ENCODE peak calls at places on chromosomes 3 and 15, in five cellular contexts. V is transverse colon, E is HFFc6, L is PC-3, M is thyroid gland. U is an unnamed sample.

GRCh38 chr3:97823503-97824004 is 1.7 kb downstream of the CRYBG3 start:
- DNase-seq in V (no peak), E (no peak), L (no peak), M (peak), U (no peak)

GRCh38 chr3:49769516-49769915 is 16.8 kb downstream of the IP6K1 start:
- DNase-seq in V (no peak), E (peak), L (peak), M (no peak), U (no peak)

GRCh38 chr3:126543457-126544090 is 15.2 kb downstream of the C3orf22 start:
- DNase-seq in V (peak), E (no peak), L (no peak), M (no peak), U (no peak)

GRCh38 chr3:194051554-194052175 is 84.3 kb upstream of the HES1 start:
- DNase-seq in V (peak), E (no peak), L (no peak), M (no peak), U (no peak)

GRCh38 chr3:52791396-52791795 is 3.2 kb upstream of the ITIH3 start:
- DNase-seq in V (no peak), E (no peak), L (no peak), M (no peak), U (no peak)

GRCh38 chr3:86990171-86990733 is 697 bp downstream of the VGLL3 start:
- DNase-seq in V (no peak), E (peak), L (peak), M (peak), U (no peak)

GRCh38 chr3:62703423-62704167 is 171.6 kb downstream of the CADPS start:
- DNase-seq in V (no peak), E (no peak), L (no peak), M (no peak), U (no peak)

GRCh38 chr15:82532991-82533481 is 7.2 kb downstream of the RPS17 start:
- DNase-seq in V (no peak), E (no peak), L (no peak), M (no peak), U (no peak)

GRCh38 chr3:45095916-45096526 is 50.2 kb downstream of the CDCP1 start:
- DNase-seq in V (no peak), E (no peak), L (no peak), M (peak), U (no peak)

GRCh38 chr3:171329759-171330158 is 130.4 kb downstream of the TNIK start:
- DNase-seq in V (no peak), E (no peak), L (no peak), M (no peak), U (no peak)

GRCh38 chr3:134002326-134002725 is 27.4 kb downstream of the SLCO2A1 start:
- DNase-seq in V (no peak), E (peak), L (no peak), M (no peak), U (peak)

GRCh38 chr3:148030975-148031374 is 621.8 kb downstream of the ZIC1 start:
- DNase-seq in V (no peak), E (no peak), L (no peak), M (no peak), U (no peak)

GRCh38 chr3:45664558-45664957 is 24.6 kb upstream of the SACM1L start:
- DNase-seq in V (peak), E (no peak), L (no peak), M (no peak), U (no peak)

GRCh38 chr3:79016587-79017380 is 751.0 kb downstream of the ROBO1 start:
- DNase-seq in V (no peak), E (no peak), L (peak), M (no peak), U (no peak)

GRCh38 chr15:78131295-78132021 is at the start of gene CIB2:
- DNase-seq in V (peak), E (no peak), L (peak), M (peak), U (peak)

GRCh38 chr3:70606018-70606417 is 293.6 kb upstream of the MDFIC2 start:
- DNase-seq in V (no peak), E (no peak), L (no peak), M (no peak), U (no peak)

GRCh38 chr15:85744636-85745422 is 49.9 kb downstream of the KLHL25 start:
- DNase-seq in V (no peak), E (no peak), L (no peak), M (no peak), U (no peak)

GRCh38 chr3:16060945-16061344 is 113.5 kb upstream of the GALNT15 start:
- DNase-seq in V (no peak), E (peak), L (peak), M (peak), U (peak)

GRCh38 chr3:196948442-196949365 is 6.4 kb upstream of the NCBP2 start:
- DNase-seq in V (no peak), E (no peak), L (no peak), M (no peak), U (no peak)

GRCh38 chr3:147318900-147319299 is 87.4 kb downstream of the ZIC4 start:
- DNase-seq in V (no peak), E (no peak), L (peak), M (no peak), U (no peak)

GRCh38 chr3:52452126-52452525 is 1.7 kb downstream of the TNNC1 start:
- DNase-seq in V (no peak), E (no peak), L (no peak), M (no peak), U (no peak)

GRCh38 chr15:92074161-92074560 is 220.7 kb downstream of the SLCO3A1 start:
- DNase-seq in V (no peak), E (no peak), L (no peak), M (no peak), U (no peak)

GRCh38 chr15:41473418-41473817 is 20.3 kb upstream of the ITPKA start:
- DNase-seq in V (no peak), E (no peak), L (no peak), M (no peak), U (no peak)

GRCh38 chr3:119279101-119279554 is 15.1 kb upstream of the ARHGAP31 start:
- DNase-seq in V (peak), E (no peak), L (no peak), M (no peak), U (no peak)

GRCh38 chr3:196168808-196169391 is 42.3 kb downstream of the ZDHHC19 start:
- DNase-seq in V (no peak), E (no peak), L (no peak), M (peak), U (no peak)

GRCh38 chr15:64146041-64146440 is 5.5 kb upstream of the SNX22 start:
- DNase-seq in V (no peak), E (no peak), L (no peak), M (peak), U (no peak)

GRCh38 chr15:24955549-24955929 is 752 bp downstream of the SNRPN start:
- DNase-seq in V (no peak), E (no peak), L (no peak), M (peak), U (no peak)

GRCh38 chr3:120791010-120791409 is 48.5 kb downstream of the GTF2E1 start:
- DNase-seq in V (no peak), E (no peak), L (no peak), M (no peak), U (no peak)

GRCh38 chr15:88663216-88663615 is 24.4 kb downstream of the ISG20 start:
- DNase-seq in V (no peak), E (no peak), L (peak), M (no peak), U (no peak)

GRCh38 chr3:25572919-25573385 is 91.8 kb downstream of the TOP2B start:
- DNase-seq in V (no peak), E (peak), L (peak), M (peak), U (no peak)

GRCh38 chr3:24167468-24167867 is 222.4 kb downstream of the NR1D2 start:
- DNase-seq in V (no peak), E (no peak), L (no peak), M (no peak), U (no peak)

GRCh38 chr3:185065059-185065458 is 87.8 kb downstream of the C3orf70 start:
- DNase-seq in V (no peak), E (no peak), L (no peak), M (no peak), U (no peak)
- TF ChIP-seq CTCF in V (no peak), E (peak), L (peak), M (no peak), U (no peak)

GRCh38 chr3:46695177-46695961 is 1.9 kb upstream of the ALS2CL start:
- DNase-seq in V (peak), E (no peak), L (peak), M (peak), U (no peak)
- TF ChIP-seq CTCF in V (peak), E (peak), L (peak), M (no peak), U (peak)

GRCh38 chr15:44319385-44319784 is 30.9 kb downstream of the GOLM2 start:
- DNase-seq in V (no peak), E (no peak), L (no peak), M (no peak), U (no peak)
- TF ChIP-seq CTCF in V (peak), E (no peak), L (peak), M (no peak), U (no peak)

GRCh38 chr15:65612616-65612946 is 1.6 kb upstream of the INTS14 start:
- DNase-seq in V (no peak), E (no peak), L (peak), M (no peak), U (no peak)

GRCh38 chr15:65612949-65613348 is 2.0 kb upstream of the INTS14 start:
- DNase-seq in V (no peak), E (no peak), L (no peak), M (no peak), U (no peak)

GRCh38 chr15:65613365-65613764 is 2.4 kb upstream of the INTS14 start:
- DNase-seq in V (no peak), E (no peak), L (no peak), M (no peak), U (no peak)

GRCh38 chr15:65611888-65612615 is 1.1 kb upstream of the INTS14 start:
- DNase-seq in V (no peak), E (no peak), L (no peak), M (no peak), U (no peak)

GRCh38 chr15:65610871-65611718 is at the start of gene INTS14:
- DNase-seq in V (peak), E (peak), L (peak), M (peak), U (peak)
- TF ChIP-seq CTCF in V (peak), E (peak), L (peak), M (peak), U (peak)

GRCh38 chr3:140203510-140203909 is 268.5 kb downstream of the CLSTN2 start:
- DNase-seq in V (no peak), E (no peak), L (no peak), M (peak), U (no peak)

GRCh38 chr3:140207541-140207940 is 272.6 kb downstream of the CLSTN2 start:
- DNase-seq in V (no peak), E (no peak), L (no peak), M (no peak), U (no peak)

GRCh38 chr3:140204271-140204984 is 269.4 kb downstream of the CLSTN2 start:
- DNase-seq in V (no peak), E (no peak), L (no peak), M (no peak), U (no peak)

GRCh38 chr3:140205598-140205997 is 270.6 kb downstream of the CLSTN2 start:
- DNase-seq in V (no peak), E (no peak), L (no peak), M (no peak), U (no peak)

GRCh38 chr3:140206196-140207040 is 271.4 kb downstream of the CLSTN2 start:
- DNase-seq in V (no peak), E (no peak), L (peak), M (peak), U (peak)
- TF ChIP-seq CTCF in V (no peak), E (no peak), L (no peak), M (no peak), U (peak)

U was measured in AG09319.